ENCODE peak calls at places on chromosomes 11 and 22, in five cellular contexts. One of them, this sample, is unnamed. For H3K36me3, the result is how much of the 10 kb centered on the place peaks cover.

GRCh38 chr22:28034760-28035401 is 115.8 kb upstream of the PITPNB start:
- DNase-seq in Caco-2: no peak
- DNase-seq in cardiac muscle cell: peak
- DNase-seq in astrocyte: peak
- DNase-seq in GM23338: no peak
- DNase-seq in this sample: no peak

GRCh38 chr11:120442031-120442430 is 69.5 kb upstream of the GRIK4 start:
- DNase-seq in GM23338: no peak
- DNase-seq in astrocyte: no peak
- DNase-seq in cardiac muscle cell: no peak
- DNase-seq in Caco-2: no peak
- DNase-seq in this sample: no peak

GRCh38 chr11:71102251-71102995 is 150.0 kb downstream of the SHANK2 start:
- DNase-seq in GM23338: no peak
- DNase-seq in astrocyte: no peak
- DNase-seq in cardiac muscle cell: no peak
- DNase-seq in Caco-2: no peak
- DNase-seq in this sample: no peak

GRCh38 chr22:40345801-40346177 is 511 bp upstream of the ADSL start:
- DNase-seq in cardiac muscle cell: peak
- DNase-seq in Caco-2: peak
- DNase-seq in astrocyte: peak
- DNase-seq in GM23338: no peak
- DNase-seq in this sample: peak

GRCh38 chr22:27564806-27565205 is 236.8 kb downstream of the MN1 start:
- DNase-seq in astrocyte: no peak
- DNase-seq in cardiac muscle cell: no peak
- DNase-seq in GM23338: no peak
- DNase-seq in Caco-2: no peak
- DNase-seq in this sample: no peak

GRCh38 chr11:113514856-113515255 is 39.7 kb upstream of the DRD2 start:
- DNase-seq in cardiac muscle cell: no peak
- DNase-seq in astrocyte: no peak
- DNase-seq in Caco-2: no peak
- DNase-seq in GM23338: no peak
- DNase-seq in this sample: no peak

GRCh38 chr11:64747961-64748715 is 4.2 kb upstream of the RASGRP2 start:
- DNase-seq in astrocyte: peak
- DNase-seq in GM23338: no peak
- DNase-seq in Caco-2: no peak
- DNase-seq in cardiac muscle cell: peak
- DNase-seq in this sample: peak

GRCh38 chr22:49533886-49534285 is 293.8 kb downstream of the BRD1 start:
- DNase-seq in Caco-2: no peak
- DNase-seq in GM23338: no peak
- DNase-seq in cardiac muscle cell: no peak
- DNase-seq in astrocyte: no peak
- DNase-seq in this sample: no peak

GRCh38 chr11:119788096-119788883 is 59.3 kb upstream of the NECTIN1 start:
- DNase-seq in cardiac muscle cell: no peak
- DNase-seq in GM23338: no peak
- DNase-seq in Caco-2: no peak
- DNase-seq in astrocyte: no peak
- DNase-seq in this sample: peak

GRCh38 chr11:74133416-74133815 is 37.4 kb downstream of the C2CD3 start:
- DNase-seq in cardiac muscle cell: no peak
- DNase-seq in astrocyte: no peak
- DNase-seq in GM23338: no peak
- DNase-seq in Caco-2: no peak
- DNase-seq in this sample: no peak

GRCh38 chr11:126011220-126011619 is 51.4 kb downstream of the CDON start:
- DNase-seq in astrocyte: no peak
- DNase-seq in Caco-2: no peak
- DNase-seq in cardiac muscle cell: no peak
- DNase-seq in GM23338: no peak
- DNase-seq in this sample: no peak

GRCh38 chr11:128422576-128423370 is 164.6 kb downstream of the ETS1 start:
- DNase-seq in astrocyte: no peak
- DNase-seq in cardiac muscle cell: no peak
- DNase-seq in GM23338: no peak
- DNase-seq in Caco-2: no peak
- DNase-seq in this sample: no peak

GRCh38 chr11:66150725-66151124 is 80.7 kb downstream of the PACS1 start:
- DNase-seq in GM23338: no peak
- DNase-seq in Caco-2: no peak
- DNase-seq in astrocyte: no peak
- DNase-seq in cardiac muscle cell: no peak
- DNase-seq in this sample: no peak

DNA sequence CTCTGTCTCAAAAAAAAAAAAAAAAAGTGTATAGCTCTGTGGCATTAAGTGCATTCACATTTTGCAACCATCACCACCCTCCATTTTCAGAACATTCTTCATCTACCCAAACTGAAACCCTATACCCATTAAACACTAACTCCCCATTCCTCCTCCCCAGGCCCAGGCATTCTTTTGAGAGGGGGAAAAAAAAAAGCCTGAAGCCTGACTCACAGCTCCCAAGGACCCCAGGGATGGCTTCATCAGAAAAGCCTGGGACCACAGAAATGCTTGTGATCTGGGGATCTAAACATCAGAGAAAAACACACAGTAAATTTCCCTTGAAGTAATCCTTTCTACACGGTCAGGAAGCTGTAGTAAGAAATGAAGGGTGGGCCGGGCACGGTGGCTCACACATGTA is 10.7 kb upstream of the GTSE1 start:
- DNase-seq in astrocyte: no peak
- DNase-seq in Caco-2: no peak
- DNase-seq in GM23338: no peak
- DNase-seq in cardiac muscle cell: no peak
- DNase-seq in this sample: no peak
- H3K4me3 ChIP-seq in astrocyte: no peak
- H3K4me3 ChIP-seq in Caco-2: no peak
- H3K4me3 ChIP-seq in GM23338: no peak
- H3K4me3 ChIP-seq in cardiac muscle cell: no peak
- H3K4me3 ChIP-seq in this sample: no peak

DNA sequence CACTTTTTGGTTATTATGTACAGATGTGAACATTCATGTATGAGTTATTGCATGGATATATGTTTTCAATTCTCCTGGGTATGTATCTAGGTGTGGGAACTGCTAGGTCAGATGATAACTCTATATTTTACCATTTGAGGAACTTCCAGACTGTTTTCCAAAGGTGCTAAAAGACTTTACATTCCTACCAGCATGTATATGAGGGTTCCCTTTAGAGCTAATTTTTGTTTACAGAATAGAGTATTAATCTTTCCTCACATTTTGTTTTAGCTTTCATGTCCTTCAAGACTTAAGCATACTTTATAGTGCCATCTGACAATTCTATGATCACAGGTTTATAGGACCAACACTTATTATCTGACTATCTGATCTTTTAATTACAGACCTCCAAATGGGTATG is 59.6 kb downstream of the HIRA start:
- DNase-seq in astrocyte: no peak
- DNase-seq in cardiac muscle cell: no peak
- DNase-seq in Caco-2: no peak
- DNase-seq in GM23338: no peak
- DNase-seq in this sample: no peak
- H3K36me3 ChIP-seq in astrocyte: under half
- H3K36me3 ChIP-seq in cardiac muscle cell: half or more
- H3K36me3 ChIP-seq in Caco-2: under half
- H3K36me3 ChIP-seq in GM23338: under half
- H3K36me3 ChIP-seq in this sample: under half

GRCh38 chr11:60791534-60791933 is 6.4 kb downstream of the MS4A10 start:
- DNase-seq in Caco-2: no peak
- DNase-seq in astrocyte: no peak
- DNase-seq in cardiac muscle cell: no peak
- DNase-seq in GM23338: no peak
- DNase-seq in this sample: no peak
- H3K4me3 ChIP-seq in Caco-2: no peak
- H3K4me3 ChIP-seq in astrocyte: no peak
- H3K4me3 ChIP-seq in cardiac muscle cell: no peak
- H3K4me3 ChIP-seq in GM23338: no peak
- H3K4me3 ChIP-seq in this sample: no peak

GRCh38 chr22:20089977-20090729 is 10.1 kb downstream of the DGCR8 start:
- DNase-seq in astrocyte: no peak
- DNase-seq in cardiac muscle cell: no peak
- DNase-seq in Caco-2: no peak
- DNase-seq in GM23338: no peak
- DNase-seq in this sample: no peak
- H3K36me3 ChIP-seq in astrocyte: half or more
- H3K36me3 ChIP-seq in cardiac muscle cell: half or more
- H3K36me3 ChIP-seq in Caco-2: under half
- H3K36me3 ChIP-seq in GM23338: under half
- H3K36me3 ChIP-seq in this sample: half or more

GRCh38 chr11:2260491-2261364 is 9.7 kb downstream of the ASCL2 start:
- DNase-seq in Caco-2: peak
- DNase-seq in cardiac muscle cell: no peak
- DNase-seq in GM23338: no peak
- DNase-seq in astrocyte: no peak
- DNase-seq in this sample: peak
- H3K4me3 ChIP-seq in Caco-2: no peak
- H3K4me3 ChIP-seq in cardiac muscle cell: no peak
- H3K4me3 ChIP-seq in GM23338: no peak
- H3K4me3 ChIP-seq in astrocyte: no peak
- H3K4me3 ChIP-seq in this sample: no peak

DNA sequence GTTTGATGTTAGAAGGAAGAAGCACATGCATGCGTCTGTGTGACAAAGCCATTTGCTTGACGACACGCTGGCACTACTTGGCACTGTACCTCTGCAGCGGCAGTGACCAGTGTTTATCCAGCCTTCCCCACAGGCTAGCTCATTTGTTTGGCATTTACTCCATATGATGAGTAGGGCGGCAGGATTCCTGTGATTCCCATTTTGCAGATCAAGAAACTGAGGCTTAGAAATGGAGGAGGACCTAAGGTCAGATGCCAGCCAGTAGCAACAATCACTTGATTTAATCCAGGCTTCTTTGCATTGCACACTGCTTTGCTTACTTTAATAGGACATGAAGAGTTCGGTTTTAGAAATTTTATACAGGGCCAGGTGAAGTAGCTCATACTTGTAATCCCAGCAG is 45.0 kb downstream of the TBC1D22A start:
- DNase-seq in cardiac muscle cell: no peak
- DNase-seq in GM23338: no peak
- DNase-seq in Caco-2: no peak
- DNase-seq in astrocyte: no peak
- DNase-seq in this sample: no peak
- H3K36me3 ChIP-seq in cardiac muscle cell: under half
- H3K36me3 ChIP-seq in GM23338: under half
- H3K36me3 ChIP-seq in Caco-2: under half
- H3K36me3 ChIP-seq in astrocyte: under half
- H3K36me3 ChIP-seq in this sample: under half

GRCh38 chr11:17542249-17542648 is 2.0 kb downstream of the USH1C start:
- DNase-seq in Caco-2: peak
- DNase-seq in GM23338: no peak
- DNase-seq in astrocyte: no peak
- DNase-seq in cardiac muscle cell: no peak
- DNase-seq in this sample: no peak
- H3K4me3 ChIP-seq in Caco-2: peak
- H3K4me3 ChIP-seq in GM23338: no peak
- H3K4me3 ChIP-seq in astrocyte: no peak
- H3K4me3 ChIP-seq in cardiac muscle cell: no peak
- H3K4me3 ChIP-seq in this sample: no peak

This sample was measured in H7.